ENCODE peak calls at places on chromosomes 5 and 9, in five cellular contexts. One of them, this sample, is unnamed.

GRCh38 chr5:78509884-78510769 is 138.4 kb downstream of the LHFPL2 start:
- DNase-seq in HFFc6: no peak
- DNase-seq in WERI-Rb-1: no peak
- DNase-seq in activated CD4-positive, alpha-beta T cell treated with anti-CD3 and anti-CD28 coated beads for 36 hours: peak; percentile 54
- DNase-seq in ovary: no peak
- DNase-seq in this sample: no peak

GRCh38 chr5:92519717-92520632 is 1061.0 kb downstream of the NR2F1-AS1 start:
- DNase-seq in activated CD4-positive, alpha-beta T cell treated with anti-CD3 and anti-CD28 coated beads for 36 hours: no peak
- DNase-seq in ovary: no peak
- DNase-seq in HFFc6: no peak
- DNase-seq in WERI-Rb-1: no peak
- DNase-seq in this sample: no peak

GRCh38 chr5:179953934-179954833 is 46.5 kb upstream of the TBC1D9B start:
- DNase-seq in ovary: no peak
- DNase-seq in activated CD4-positive, alpha-beta T cell treated with anti-CD3 and anti-CD28 coated beads for 36 hours: no peak
- DNase-seq in WERI-Rb-1: no peak
- DNase-seq in HFFc6: peak; percentile 4
- DNase-seq in this sample: no peak

GRCh38 chr5:124156408-124157027 is 589.9 kb downstream of the ZNF608 start:
- DNase-seq in WERI-Rb-1: no peak
- DNase-seq in ovary: no peak
- DNase-seq in HFFc6: no peak
- DNase-seq in activated CD4-positive, alpha-beta T cell treated with anti-CD3 and anti-CD28 coated beads for 36 hours: no peak
- DNase-seq in this sample: no peak

GRCh38 chr5:132180134-132180745 is 47.4 kb downstream of the P4HA2 start:
- DNase-seq in WERI-Rb-1: peak; percentile 62
- DNase-seq in HFFc6: peak; percentile 41
- DNase-seq in activated CD4-positive, alpha-beta T cell treated with anti-CD3 and anti-CD28 coated beads for 36 hours: peak; percentile 19
- DNase-seq in ovary: no peak
- DNase-seq in this sample: no peak

GRCh38 chr9:134174526-134175290 is 10.3 kb upstream of the RNU6ATAC start:
- DNase-seq in WERI-Rb-1: no peak
- DNase-seq in activated CD4-positive, alpha-beta T cell treated with anti-CD3 and anti-CD28 coated beads for 36 hours: no peak
- DNase-seq in ovary: no peak
- DNase-seq in HFFc6: no peak
- DNase-seq in this sample: no peak

GRCh38 chr9:81268048-81268447 is 421.3 kb downstream of the TLE1 start:
- DNase-seq in HFFc6: no peak
- DNase-seq in ovary: no peak
- DNase-seq in WERI-Rb-1: no peak
- DNase-seq in activated CD4-positive, alpha-beta T cell treated with anti-CD3 and anti-CD28 coated beads for 36 hours: no peak
- DNase-seq in this sample: no peak

GRCh38 chr9:6590772-6591384 is 54.7 kb downstream of the GLDC start:
- DNase-seq in HFFc6: no peak
- DNase-seq in ovary: no peak
- DNase-seq in activated CD4-positive, alpha-beta T cell treated with anti-CD3 and anti-CD28 coated beads for 36 hours: no peak
- DNase-seq in WERI-Rb-1: no peak
- DNase-seq in this sample: no peak

GRCh38 chr9:109341561-109341960 is 20.7 kb upstream of the EPB41L4B start:
- DNase-seq in ovary: no peak
- DNase-seq in WERI-Rb-1: no peak
- DNase-seq in HFFc6: no peak
- DNase-seq in activated CD4-positive, alpha-beta T cell treated with anti-CD3 and anti-CD28 coated beads for 36 hours: no peak
- DNase-seq in this sample: no peak

GRCh38 chr9:136512651-136513066 is 29.8 kb upstream of the SEC16A start:
- DNase-seq in activated CD4-positive, alpha-beta T cell treated with anti-CD3 and anti-CD28 coated beads for 36 hours: peak; percentile 72
- DNase-seq in ovary: no peak
- DNase-seq in HFFc6: no peak
- DNase-seq in WERI-Rb-1: no peak
- DNase-seq in this sample: no peak

GRCh38 chr5:175281714-175282113 is 162.3 kb downstream of the DRD1 start:
- DNase-seq in activated CD4-positive, alpha-beta T cell treated with anti-CD3 and anti-CD28 coated beads for 36 hours: no peak
- DNase-seq in WERI-Rb-1: no peak
- DNase-seq in ovary: no peak
- DNase-seq in HFFc6: no peak
- DNase-seq in this sample: no peak

This sample was measured in esophagus muscularis mucosa.